ENCODE peak calls at places on chromosomes 1 and 21, in seven cellular contexts. T, N, R, O, A, J and L are unnamed samples.

GRCh38 chr1:104733866-104734265 is 984.2 kb downstream of the AMY1C start:
- DNase-seq in R (no peak), A (no peak), J (no peak), T (no peak), O (no peak), N (no peak), L (no peak)

GRCh38 chr1:18973446-18973955 is 17.0 kb upstream of the IFFO2 start:
- DNase-seq in A (no peak), R (no peak), N (no peak), T (no peak), J (no peak), O (no peak), L (no peak)

GRCh38 chr21:27734146-27734545 is 767.3 kb upstream of the ADAMTS5 start:
- DNase-seq in J (no peak), A (no peak), N (no peak), T (no peak), R (no peak), O (no peak), L (no peak)

GRCh38 chr1:237851209-237851845 is 39.4 kb downstream of the ZP4 start:
- DNase-seq in T (no peak), O (no peak), A (peak; percentile 16), J (no peak), R (peak; percentile 14), N (no peak), L (peak; percentile 7)

GRCh38 chr1:35637401-35637809 is 3.9 kb downstream of the PSMB2 start:
- DNase-seq in R (no peak), N (no peak), T (no peak), J (no peak), A (no peak), O (no peak), L (peak; percentile 29)

GRCh38 chr1:3435666-3436065 is 18.8 kb upstream of the ARHGEF16 start:
- DNase-seq in O (no peak), J (no peak), N (no peak), R (no peak), T (peak; percentile 57), A (peak; percentile 2), L (no peak)

GRCh38 chr1:177432897-177433296 is 262.1 kb downstream of the BRINP2 start:
- DNase-seq in A (no peak), R (no peak), N (no peak), J (no peak), O (no peak), T (no peak), L (no peak)

GRCh38 chr1:171212607-171213347 is 27.7 kb downstream of the FMO2 start:
- DNase-seq in T (no peak), R (no peak), J (no peak), O (no peak), A (no peak), N (no peak), L (no peak)

GRCh38 chr1:181386340-181386739 is 97.0 kb upstream of the CACNA1E start:
- DNase-seq in A (no peak), J (no peak), O (no peak), N (no peak), T (no peak), R (no peak), L (no peak)

GRCh38 chr1:42956739-42957138 is 1.9 kb downstream of the SLC2A1 start:
- DNase-seq in T (no peak), N (no peak), O (no peak), A (no peak), J (no peak), R (no peak), L (no peak)

GRCh38 chr1:42958488-42959317 is at the start of gene SLC2A1:
- DNase-seq in O (peak; percentile 91), J (peak; percentile 82), T (peak; percentile 95), A (peak; percentile 86), R (peak; percentile 76), N (peak; percentile 94), L (peak; percentile 98)

GRCh38 chr1:42957229-42957879 is 1.3 kb downstream of the SLC2A1 start:
- DNase-seq in N (no peak), J (no peak), R (no peak), O (no peak), A (no peak), T (peak; percentile 71), L (no peak)

GRCh38 chr1:42955311-42956063 is 3.2 kb downstream of the SLC2A1 start:
- DNase-seq in O (no peak), T (no peak), A (no peak), J (no peak), R (no peak), N (no peak), L (no peak)

GRCh38 chr1:42957880-42958487 is 684 bp downstream of the SLC2A1 start:
- DNase-seq in A (peak; percentile 44), J (no peak), N (peak; percentile 26), R (peak; percentile 72), T (peak; percentile 91), O (peak; percentile 65), L (peak; percentile 51)
- H3K4me1 ChIP-seq in A (peaks cover 7% of the 10 kb centered on the region), J (peaks cover 2% of the 10 kb centered on the region), N (peaks cover 28% of the 10 kb centered on the region), R (peaks cover 69% of the 10 kb centered on the region), T (peaks cover 53% of the 10 kb centered on the region), O (peaks cover 51% of the 10 kb centered on the region), L (peaks cover 56% of the 10 kb centered on the region)

DNA sequence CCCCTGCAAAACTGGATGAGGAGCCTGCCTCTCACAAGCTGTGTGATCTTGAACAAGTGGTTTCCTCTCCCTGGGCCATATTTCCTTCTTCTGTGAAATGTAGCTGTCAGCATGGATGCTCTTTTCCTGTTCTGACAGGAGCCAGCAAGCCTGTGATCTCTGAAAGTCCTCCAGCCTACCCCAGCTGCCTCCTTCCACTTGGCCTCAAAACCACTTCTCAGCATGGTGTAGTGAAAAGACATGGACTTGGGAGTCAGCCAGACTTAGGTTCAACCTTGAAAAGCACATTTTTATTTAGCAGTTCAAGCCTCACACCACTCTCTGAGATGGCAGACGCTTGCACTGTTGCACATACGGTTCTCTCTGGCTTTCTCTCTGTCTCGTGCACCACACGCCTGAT is 292.9 kb upstream of the DUSP10 start:
- DNase-seq in J (no peak), N (no peak), R (no peak), T (no peak), O (no peak), A (no peak), L (no peak)
- H3K27ac ChIP-seq in J (no peak overlapping the region), N (no peak overlapping the region), R (no peak overlapping the region), T (no peak overlapping the region), O (no peak overlapping the region), A (no peak overlapping the region), L (no peak overlapping the region)

GRCh38 chr21:33206771-33207290 is 22.9 kb upstream of the IFNAR2 start:
- DNase-seq in O (no peak), A (no peak), N (no peak), T (no peak), J (peak; percentile 35), R (no peak), L (no peak)

GRCh38 chr21:33205476-33205875 is 24.3 kb upstream of the IFNAR2 start:
- DNase-seq in T (no peak), J (peak; percentile 29), R (no peak), N (no peak), O (no peak), A (no peak), L (peak; percentile 66)

GRCh38 chr21:33211305-33211704 is 18.4 kb upstream of the IFNAR2 start:
- DNase-seq in O (no peak), T (no peak), J (no peak), R (no peak), A (no peak), N (no peak), L (no peak)

GRCh38 chr21:33208534-33208933 is 21.2 kb upstream of the IFNAR2 start:
- DNase-seq in N (no peak), A (no peak), T (no peak), O (no peak), J (no peak), R (no peak), L (no peak)

DNA sequence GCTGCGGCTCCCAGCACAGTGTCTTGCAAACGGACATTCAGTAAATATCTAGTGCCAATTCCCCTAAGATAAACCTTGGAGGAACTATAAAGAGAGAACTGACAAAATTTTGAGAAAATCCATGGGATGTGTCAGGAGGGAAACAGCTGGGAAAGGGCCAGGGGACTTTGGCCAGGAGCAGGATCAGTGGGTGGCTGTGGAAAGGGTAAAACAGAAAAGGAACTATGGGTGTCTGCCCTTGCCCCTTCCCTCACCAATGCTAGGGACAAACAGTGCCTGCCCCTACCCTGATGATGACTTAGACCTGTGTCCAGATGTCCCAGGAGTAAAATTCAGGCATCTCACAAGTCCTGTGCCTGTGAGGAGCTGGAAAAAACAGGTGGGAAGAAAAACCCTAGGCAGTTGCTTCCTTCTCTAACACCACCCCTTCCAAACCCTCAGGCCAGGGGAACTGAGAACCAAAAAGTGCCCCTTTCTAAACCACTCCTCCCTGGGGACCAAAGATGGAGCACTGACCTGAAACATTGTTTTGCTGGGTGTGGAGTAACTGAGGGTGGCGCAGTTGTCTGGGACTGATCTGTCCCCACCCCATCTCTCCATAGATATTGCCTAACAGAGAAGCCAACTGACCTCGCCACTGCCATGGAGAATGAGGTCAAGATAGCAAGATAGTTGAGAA is 22.1 kb upstream of the IFNAR2 start:
- DNase-seq in J (peak; percentile 26), T (no peak), N (no peak), R (no peak), O (no peak), A (no peak), L (no peak)
- H3K4me1 ChIP-seq in J (peaks cover 16% of the 10 kb centered on the region), T (peaks cover 26% of the 10 kb centered on the region), N (peaks cover 31% of the 10 kb centered on the region), R (peaks cover 20% of the 10 kb centered on the region), O (peaks cover 16% of the 10 kb centered on the region), A (peaks cover 5% of the 10 kb centered on the region), L (peaks cover 49% of the 10 kb centered on the region)

GRCh38 chr1:228848406-228848805 is 113.1 kb downstream of the RHOU start:
- DNase-seq in J (peak; percentile 24), R (no peak), A (no peak), O (no peak), T (no peak), N (no peak), L (no peak)
- H3K27ac ChIP-seq in J (no peak overlapping the region), R (peak overlapping the region; percentile 83), A (no peak overlapping the region), O (no peak overlapping the region), T (no peak overlapping the region), N (no peak overlapping the region), L (no peak overlapping the region)

GRCh38 chr1:75132421-75133381 is 1.5 kb upstream of the LHX8 start:
- DNase-seq in O (no peak), A (no peak), N (no peak), R (no peak), T (no peak), J (no peak), L (no peak)
- H3K4me1 ChIP-seq in O (peaks cover 27% of the 10 kb centered on the region), A (no peaks in the 10 kb centered on the region), N (no peaks in the 10 kb centered on the region), R (no peaks in the 10 kb centered on the region), T (peaks cover 32% of the 10 kb centered on the region), J (peaks cover 13% of the 10 kb centered on the region), L (no peaks in the 10 kb centered on the region)

GRCh38 chr1:169119405-169119804 is 12.9 kb downstream of the ATP1B1 start:
- DNase-seq in O (no peak), R (peak; percentile 74), J (no peak), A (no peak), N (no peak), T (no peak), L (no peak)
- H3K27ac ChIP-seq in O (peak overlapping the region; percentile 97), R (peak overlapping the region; percentile 96), J (no peak overlapping the region), A (peak overlapping the region; percentile 96), N (no peak overlapping the region), T (no peak overlapping the region), L (no peak overlapping the region)